ENCODE peak calls at places on chromosomes 6 and 20, in nine cellular contexts. A, L, M, S, E, P, W, I and T are unnamed samples.

GRCh38 chr20:37475258-37475657 is 45.8 kb upstream of the NNAT start:
- DNase-seq in A (no peak), L (no peak), M (no peak), S (no peak), E (no peak), P (no peak), W (no peak), I (no peak), T (no peak)

GRCh38 chr6:30618270-30618787 is 689 bp downstream of the MRPS18B start:
- DNase-seq in A (no peak), L (no peak), M (no peak), S (no peak), E (no peak), P (no peak), W (no peak), I (peak; percentile 24), T (no peak)

GRCh38 chr20:46122071-46122470 is 4.0 kb downstream of the CD40 start:
- DNase-seq in A (no peak), L (no peak), M (no peak), S (no peak), E (peak; percentile 59), P (no peak), W (no peak), I (peak; percentile 91), T (no peak)

GRCh38 chr6:104953410-104953953 is 3.4 kb upstream of the LIN28B start:
- DNase-seq in A (peak; percentile 52), L (no peak), M (no peak), S (no peak), E (no peak), P (peak; percentile 75), W (no peak), I (no peak), T (no peak)

GRCh38 chr20:51473771-51474170 is 68.7 kb downstream of the NFATC2 start:
- DNase-seq in A (no peak), L (no peak), M (no peak), S (no peak), E (no peak), P (no peak), W (no peak), I (no peak), T (no peak)

GRCh38 chr6:128098000-128098581 is 197.2 kb upstream of the THEMIS start:
- DNase-seq in A (no peak), L (no peak), M (no peak), S (no peak), E (peak; percentile 13), P (no peak), W (no peak), I (peak; percentile 6), T (peak; percentile 14)

GRCh38 chr6:82783587-82784253 is 281.9 kb downstream of the UBE3D start:
- DNase-seq in A (no peak), L (no peak), M (no peak), S (no peak), E (no peak), P (no peak), W (no peak), I (peak; percentile 27), T (no peak)

GRCh38 chr20:5001174-5002076 is at the start of gene SLC23A2:
- DNase-seq in A (peak; percentile 9), L (no peak), M (peak; percentile 61), S (peak; percentile 60), E (no peak), P (peak; percentile 41), W (no peak), I (peak; percentile 43), T (peak; percentile 65)

GRCh38 chr20:12391099-12391498 is 473.4 kb downstream of the BTBD3 start:
- DNase-seq in A (no peak), L (peak; percentile 34), M (no peak), S (no peak), E (no peak), P (no peak), W (no peak), I (no peak), T (no peak)

GRCh38 chr6:128284128-128284527 is 236.3 kb downstream of the PTPRK start:
- DNase-seq in A (no peak), L (no peak), M (no peak), S (no peak), E (no peak), P (no peak), W (no peak), I (no peak), T (no peak)

GRCh38 chr6:160996316-160996715 is 4.7 kb downstream of the MAP3K4 start:
- DNase-seq in A (no peak), L (no peak), M (no peak), S (no peak), E (no peak), P (no peak), W (no peak), I (peak; percentile 64), T (no peak)